ENCODE peak calls at places on chromosome 19, in six cellular contexts. N is H9, F is WERI-Rb-1, L is left ventricle myocardium inferior, M is H1, R is thoracic aorta. H is an unnamed sample.

GRCh38 chr19:38190061-38190460 is 34.0 kb downstream of the DPF1 start:
- DNase-seq in N (no peak), F (no peak), L (no peak), M (no peak), R (no peak), H (no peak)

GRCh38 chr19:17121736-17122293 is 46.2 kb downstream of the MYO9B start:
- DNase-seq in N (no peak), F (no peak), L (no peak), M (no peak), R (peak), H (no peak)

GRCh38 chr19:1225451-1226226 is 12.2 kb downstream of the CBARP start:
- DNase-seq in N (no peak), F (no peak), L (no peak), M (no peak), R (no peak), H (no peak)

GRCh38 chr19:15634105-15634504 is 6.6 kb upstream of the CYP4F3 start:
- DNase-seq in N (no peak), F (no peak), L (no peak), M (no peak), R (no peak), H (no peak)

GRCh38 chr19:50565984-50566903 is 2.0 kb downstream of the LRRC4B start:
- DNase-seq in N (no peak), F (no peak), L (no peak), M (no peak), R (no peak), H (no peak)

GRCh38 chr19:54335164-54335563 is 3.8 kb downstream of the LILRA4 start:
- DNase-seq in N (no peak), F (no peak), L (no peak), M (no peak), R (no peak), H (no peak)

GRCh38 chr19:46736544-46737274 is 9.1 kb upstream of the FKRP start:
- DNase-seq in N (no peak), F (no peak), L (peak), M (no peak), R (no peak), H (no peak)

GRCh38 chr19:4518345-4519171 is at the start of gene PLIN4:
- DNase-seq in N (peak), F (peak), L (peak), M (no peak), R (no peak), H (no peak)

GRCh38 chr19:40578442-40578908 is 1.8 kb downstream of the SHKBP1 start:
- DNase-seq in N (peak), F (peak), L (no peak), M (no peak), R (no peak), H (no peak)

GRCh38 chr19:43504426-43505185 is at the start of gene PHLDB3:
- DNase-seq in N (peak), F (peak), L (no peak), M (no peak), R (no peak), H (no peak)

GRCh38 chr19:55160128-55160985 is 2.8 kb upstream of the TNNI3 start:
- DNase-seq in N (peak), F (peak), L (peak), M (peak), R (peak), H (no peak)

GRCh38 chr19:57830071-57830602 is at the start of gene ZNF587B:
- DNase-seq in N (peak), F (peak), L (peak), M (peak), R (no peak), H (no peak)

GRCh38 chr19:1720237-1720636 is 33.1 kb upstream of the ONECUT3 start:
- DNase-seq in N (no peak), F (no peak), L (no peak), M (no peak), R (no peak), H (no peak)

GRCh38 chr19:55643003-55643732 is at the start of gene ZNF581:
- DNase-seq in N (peak), F (peak), L (peak), M (no peak), R (no peak), H (no peak)

GRCh38 chr19:55340144-55340783 is 588 bp downstream of the KMT5C start:
- DNase-seq in N (peak), F (peak), L (no peak), M (no peak), R (no peak), H (no peak)

GRCh38 chr19:1730157-1730556 is 23.1 kb upstream of the ONECUT3 start:
- DNase-seq in N (no peak), F (no peak), L (no peak), M (no peak), R (no peak), H (no peak)

GRCh38 chr19:17282488-17283256 is 971 bp downstream of the ANKLE1 start:
- DNase-seq in N (peak), F (peak), L (peak), M (no peak), R (no peak), H (no peak)

GRCh38 chr19:51808333-51808986 is 13.5 kb downstream of the FPR3 start:
- DNase-seq in N (no peak), F (no peak), L (no peak), M (no peak), R (no peak), H (no peak)

GRCh38 chr19:799076-799881 is 2.0 kb downstream of the PTBP1 start:
- DNase-seq in N (peak), F (no peak), L (no peak), M (no peak), R (no peak), H (no peak)

GRCh38 chr19:35272122-35272715 is 3.5 kb downstream of the USF2 start:
- DNase-seq in N (no peak), F (no peak), L (no peak), M (no peak), R (no peak), H (no peak)

GRCh38 chr19:35219008-35219407 is 9.5 kb downstream of the FAM187B start:
- DNase-seq in N (no peak), F (no peak), L (no peak), M (no peak), R (no peak), H (no peak)

GRCh38 chr19:2488942-2489731 is 13.2 kb downstream of the GADD45B start:
- DNase-seq in N (no peak), F (no peak), L (peak), M (no peak), R (no peak), H (no peak)

GRCh38 chr19:38975214-38975860 is at the start of gene FBXO17:
- DNase-seq in N (peak), F (peak), L (peak), M (no peak), R (no peak), H (no peak)

GRCh38 chr19:35310811-35311465 is 18.0 kb upstream of the CD22 start:
- DNase-seq in N (no peak), F (no peak), L (no peak), M (no peak), R (no peak), H (no peak)

GRCh38 chr19:31991984-31992655 is 353.3 kb upstream of the ZNF507 start:
- DNase-seq in N (no peak), F (no peak), L (no peak), M (no peak), R (no peak), H (no peak)

GRCh38 chr19:2503521-2504109 is 27.7 kb downstream of the GADD45B start:
- DNase-seq in N (no peak), F (no peak), L (no peak), M (no peak), R (no peak), H (no peak)

GRCh38 chr19:47035127-47035494 is 13.3 kb downstream of the TMEM160 start:
- DNase-seq in N (peak), F (peak), L (no peak), M (no peak), R (no peak), H (no peak)

GRCh38 chr19:38293281-38293680 is 10.8 kb upstream of the C19orf33 start:
- DNase-seq in N (no peak), F (peak), L (no peak), M (no peak), R (no peak), H (no peak)

DNA sequence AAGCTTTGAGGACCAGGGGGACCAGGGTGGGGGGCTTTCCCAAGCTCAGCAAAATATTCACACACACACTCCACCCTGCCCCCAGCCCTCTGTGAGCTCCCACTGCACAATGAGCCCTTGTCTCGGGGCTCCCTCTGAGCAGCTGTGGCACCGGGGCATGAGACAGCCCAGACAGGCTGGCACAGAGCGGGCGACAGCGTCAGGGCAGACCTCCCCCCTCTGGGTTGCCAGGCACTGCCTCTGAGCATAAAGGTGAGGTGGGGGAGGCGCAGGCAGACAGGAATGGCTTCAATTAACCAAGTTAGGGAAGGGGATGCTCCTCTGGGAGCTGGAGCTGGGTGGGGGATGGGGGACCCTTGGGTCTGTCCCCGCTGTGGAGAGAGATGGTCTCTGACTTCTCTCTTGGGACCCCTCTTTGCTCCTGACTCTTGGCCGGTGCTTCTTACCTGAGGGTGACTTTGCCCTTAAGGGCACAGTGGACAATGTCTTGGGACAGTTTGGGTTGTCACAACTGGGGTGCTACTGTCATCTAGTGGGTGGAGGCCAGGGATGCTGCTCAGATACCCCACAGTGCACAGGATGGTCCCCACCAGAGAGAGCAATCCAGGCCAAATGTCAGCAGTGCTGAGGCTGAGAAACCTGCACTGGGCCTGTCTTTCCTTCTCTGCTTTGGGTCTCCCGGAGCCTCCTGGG is 30.3 kb downstream of the LYL1 start:
- DNase-seq in N (no peak), F (no peak), L (no peak), M (no peak), R (no peak), H (no peak)
- H3K27ac ChIP-seq in N (no peak), F (no peak), L (peak), M (no peak), R (peak), H (peak)

GRCh38 chr19:6509118-6509971 is 7.2 kb upstream of the TUBB4A start:
- DNase-seq in N (no peak), F (no peak), L (peak), M (no peak), R (no peak), H (no peak)
- H3K27ac ChIP-seq in N (no peak), F (no peak), L (peak), M (no peak), R (no peak), H (no peak)

GRCh38 chr19:6374711-6375410 is 872 bp downstream of the PSPN start:
- DNase-seq in N (no peak), F (no peak), L (no peak), M (no peak), R (no peak), H (no peak)

GRCh38 chr19:6373813-6374108 is 1.2 kb downstream of the ALKBH7 start:
- DNase-seq in N (no peak), F (no peak), L (no peak), M (no peak), R (no peak), H (no peak)

GRCh38 chr19:6375411-6376010 is at the start of gene PSPN:
- DNase-seq in N (no peak), F (no peak), L (no peak), M (no peak), R (no peak), H (no peak)

GRCh38 chr19:6373096-6373812 is 660 bp downstream of the ALKBH7 start:
- DNase-seq in N (peak), F (peak), L (peak), M (peak), R (peak), H (peak)

GRCh38 chr19:6374179-6374709 is 1.5 kb downstream of the PSPN start:
- DNase-seq in N (no peak), F (no peak), L (no peak), M (no peak), R (no peak), H (no peak)
- H3K27ac ChIP-seq in N (no peak), F (no peak), L (peak), M (peak), R (no peak), H (peak)

GRCh38 chr19:42396248-42396541 is 6.1 kb upstream of the CNFN start:
- DNase-seq in N (no peak), F (no peak), L (no peak), M (no peak), R (no peak), H (no peak)
- H3K27ac ChIP-seq in N (no peak), F (peak), L (peak), M (peak), R (peak), H (peak)

DNA sequence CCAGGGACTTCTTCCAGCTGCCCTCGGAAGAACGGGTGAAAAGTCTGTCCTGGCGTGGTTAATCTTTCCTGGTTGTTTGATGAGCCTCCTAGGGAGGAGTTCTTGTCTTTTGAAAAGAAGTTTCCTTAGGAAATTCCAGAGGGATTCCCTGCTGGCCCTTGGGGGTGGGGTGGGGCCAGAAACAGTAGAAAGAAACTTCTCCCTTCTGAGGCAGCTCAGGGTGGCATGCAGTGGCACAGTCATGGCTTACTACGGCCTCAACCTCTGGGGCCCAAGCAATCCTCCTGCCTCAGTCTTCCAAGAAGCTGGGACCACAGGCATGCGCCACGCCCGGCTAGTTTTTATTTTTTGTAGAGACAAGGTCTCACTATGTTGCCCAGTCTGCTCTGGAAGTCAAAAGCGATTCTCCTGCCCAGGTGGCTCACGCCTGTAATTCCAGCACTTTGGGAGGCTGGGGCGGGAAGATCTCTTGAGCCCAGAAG is 1.5 kb downstream of the ZNF101 start:
- DNase-seq in N (peak), F (no peak), L (no peak), M (peak), R (no peak), H (no peak)
- H3K27ac ChIP-seq in N (no peak), F (no peak), L (no peak), M (no peak), R (no peak), H (no peak)

GRCh38 chr19:7522923-7523667 is 671 bp downstream of the MCOLN1 start:
- DNase-seq in N (no peak), F (no peak), L (no peak), M (no peak), R (no peak), H (no peak)
- H3K27ac ChIP-seq in N (no peak), F (no peak), L (peak), M (no peak), R (no peak), H (no peak)

DNA sequence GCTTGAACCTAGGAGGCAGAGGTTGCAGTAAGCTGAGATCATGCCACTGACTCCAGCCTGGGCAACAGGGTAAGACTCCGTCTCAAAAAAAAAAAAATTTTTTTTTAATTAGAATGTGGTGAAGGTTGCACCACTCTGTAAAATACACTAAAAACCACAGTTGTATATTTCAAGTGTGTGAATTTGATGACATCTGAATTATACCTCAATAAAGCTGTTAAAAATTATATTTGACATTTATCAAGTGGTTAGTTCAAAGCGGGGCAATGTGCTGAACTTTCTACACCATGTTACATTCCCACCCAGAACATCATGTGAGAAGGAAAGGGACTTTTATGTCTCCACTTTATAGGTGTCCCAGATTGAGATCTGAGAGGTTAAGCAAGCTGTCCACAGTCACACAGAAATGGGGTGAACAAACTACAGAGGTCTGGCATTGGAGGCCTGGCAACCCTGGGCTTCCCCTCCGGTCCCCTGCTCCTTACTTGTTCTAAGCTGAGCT is 5.9 kb upstream of the S1PR5 start:
- DNase-seq in N (no peak), F (no peak), L (no peak), M (no peak), R (no peak), H (no peak)
- H3K27ac ChIP-seq in N (no peak), F (no peak), L (no peak), M (no peak), R (no peak), H (peak)

DNA sequence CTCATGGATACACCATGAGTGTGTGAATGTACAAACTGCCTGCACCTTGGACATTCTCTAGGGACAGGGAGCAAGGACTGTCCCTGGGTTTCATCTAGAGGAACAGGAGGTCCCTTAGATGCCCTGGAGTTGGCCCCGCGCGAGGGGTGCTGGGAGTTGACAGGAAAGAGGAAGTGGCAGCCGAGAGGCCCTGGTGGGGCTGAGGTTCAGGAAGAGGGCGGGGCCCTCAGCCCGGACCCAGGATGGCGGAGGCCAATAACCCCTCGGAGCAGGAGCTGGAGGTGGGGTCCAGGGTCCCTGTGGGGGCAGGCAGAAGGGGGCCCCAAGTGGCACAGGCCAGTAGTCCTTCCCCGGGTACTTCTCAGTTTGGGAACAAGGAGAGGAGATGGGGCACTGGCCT is 6.9 kb downstream of the PKN1 start:
- DNase-seq in N (no peak), F (no peak), L (peak), M (no peak), R (no peak), H (peak)
- H3K27ac ChIP-seq in N (no peak), F (no peak), L (peak), M (no peak), R (no peak), H (peak)

DNA sequence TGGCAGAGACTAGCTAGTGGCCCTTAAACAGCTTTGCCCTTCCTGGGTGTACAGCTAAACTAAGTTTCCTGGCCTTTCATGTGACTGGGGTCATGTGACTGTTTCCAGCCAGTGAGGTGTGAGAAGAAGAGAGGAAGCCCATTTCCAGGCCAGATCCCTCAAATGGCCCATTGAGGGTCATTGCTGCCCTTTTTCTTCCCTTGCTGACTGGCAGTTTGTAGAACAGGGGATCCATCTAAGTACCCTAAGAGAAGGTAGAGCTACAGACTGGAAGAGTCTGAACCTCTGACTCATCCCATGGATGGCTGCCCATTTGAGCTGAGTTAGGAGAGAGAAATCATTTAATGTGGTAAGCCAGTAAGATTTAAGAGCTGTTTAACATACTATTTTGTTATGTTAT is 2.8 kb downstream of the SWSAP1 start:
- DNase-seq in N (no peak), F (no peak), L (no peak), M (no peak), R (no peak), H (no peak)
- H3K27ac ChIP-seq in N (no peak), F (no peak), L (peak), M (no peak), R (peak), H (peak)